ENCODE peak calls at places on chromosomes 13 and 19, in four cellular contexts. One of them, this sample, is unnamed.
A peak's percentile ranks its signal among the peaks of the same experiment; 100 is the strongest.

GRCh38 chr13:76832258-76832988 is 53.8 kb downstream of the KCTD12 start:
- DNase-seq in bronchial epithelial cell: no peak
- DNase-seq in kidney epithelial cell: no peak
- DNase-seq in tibial artery: no peak
- DNase-seq in this sample: no peak

GRCh38 chr19:31570718-31571117 is 221.5 kb upstream of the TSHZ3 start:
- DNase-seq in bronchial epithelial cell: no peak
- DNase-seq in kidney epithelial cell: no peak
- DNase-seq in tibial artery: peak; percentile 40
- DNase-seq in this sample: no peak

GRCh38 chr19:52923782-52924593 is 760 bp upstream of the ZNF888 start:
- DNase-seq in kidney epithelial cell: no peak
- DNase-seq in tibial artery: peak; percentile 81
- DNase-seq in bronchial epithelial cell: peak; percentile 45
- DNase-seq in this sample: peak; percentile 84

GRCh38 chr19:46461537-46461936 is 9.8 kb downstream of the PNMA8A start:
- DNase-seq in bronchial epithelial cell: peak; percentile 98
- DNase-seq in tibial artery: no peak
- DNase-seq in kidney epithelial cell: no peak
- DNase-seq in this sample: no peak

GRCh38 chr13:48783181-48783630 is 129.5 kb downstream of the CYSLTR2 start:
- DNase-seq in tibial artery: peak; percentile 90
- DNase-seq in bronchial epithelial cell: peak; percentile 70
- DNase-seq in kidney epithelial cell: no peak
- DNase-seq in this sample: peak; percentile 96

GRCh38 chr19:51511353-51511752 is 9.8 kb upstream of the SIGLEC12 start:
- DNase-seq in kidney epithelial cell: no peak
- DNase-seq in bronchial epithelial cell: no peak
- DNase-seq in tibial artery: no peak
- DNase-seq in this sample: no peak

GRCh38 chr19:4310247-4311121 is 6.1 kb downstream of the FSD1 start:
- DNase-seq in bronchial epithelial cell: no peak
- DNase-seq in tibial artery: no peak
- DNase-seq in kidney epithelial cell: no peak
- DNase-seq in this sample: no peak

GRCh38 chr13:95564091-95564490 is 11.6 kb downstream of the CLDN10 start:
- DNase-seq in tibial artery: no peak
- DNase-seq in bronchial epithelial cell: no peak
- DNase-seq in kidney epithelial cell: no peak
- DNase-seq in this sample: no peak

GRCh38 chr13:39760521-39760920 is 105.1 kb downstream of the COG6 start:
- DNase-seq in bronchial epithelial cell: no peak
- DNase-seq in tibial artery: no peak
- DNase-seq in kidney epithelial cell: no peak
- DNase-seq in this sample: no peak

GRCh38 chr13:37806666-37807065 is 62.9 kb downstream of the TRPC4 start:
- DNase-seq in tibial artery: no peak
- DNase-seq in bronchial epithelial cell: peak; percentile 10
- DNase-seq in kidney epithelial cell: no peak
- DNase-seq in this sample: no peak

GRCh38 chr19:52942371-52943133 is 19.3 kb upstream of the ZNF888 start:
- DNase-seq in kidney epithelial cell: no peak
- DNase-seq in bronchial epithelial cell: peak; percentile 63
- DNase-seq in tibial artery: peak; percentile 97
- DNase-seq in this sample: peak; percentile 95

GRCh38 chr19:5690955-5691204 is 785 bp downstream of the RPL36 start:
- DNase-seq in kidney epithelial cell: no peak
- DNase-seq in bronchial epithelial cell: peak; percentile 19
- DNase-seq in tibial artery: no peak
- DNase-seq in this sample: no peak

GRCh38 chr13:42055500-42056085 is 7.1 kb downstream of the DGKH start:
- DNase-seq in tibial artery: no peak
- DNase-seq in kidney epithelial cell: no peak
- DNase-seq in bronchial epithelial cell: no peak
- DNase-seq in this sample: no peak

GRCh38 chr19:46494115-46494935 is 1.3 kb downstream of the PNMA8B start:
- DNase-seq in tibial artery: no peak
- DNase-seq in kidney epithelial cell: no peak
- DNase-seq in bronchial epithelial cell: no peak
- DNase-seq in this sample: no peak

GRCh38 chr13:106104281-106104901 is 431.1 kb downstream of the EFNB2 start:
- DNase-seq in kidney epithelial cell: peak; percentile 86
- DNase-seq in bronchial epithelial cell: peak; percentile 90
- DNase-seq in tibial artery: no peak
- DNase-seq in this sample: no peak

GRCh38 chr19:32828139-32828538 is 41.4 kb downstream of the SLC7A9 start:
- DNase-seq in bronchial epithelial cell: no peak
- DNase-seq in tibial artery: no peak
- DNase-seq in kidney epithelial cell: no peak
- DNase-seq in this sample: no peak

GRCh38 chr13:24097064-24097463 is 63.5 kb upstream of the SPATA13 start:
- DNase-seq in bronchial epithelial cell: peak; percentile 30
- DNase-seq in tibial artery: no peak
- DNase-seq in kidney epithelial cell: peak; percentile 19
- DNase-seq in this sample: no peak

GRCh38 chr19:53086949-53087348 is 16.3 kb downstream of the ZNF160 start:
- DNase-seq in bronchial epithelial cell: no peak
- DNase-seq in kidney epithelial cell: no peak
- DNase-seq in tibial artery: no peak
- DNase-seq in this sample: no peak

GRCh38 chr19:51702103-51702753 is 9.1 kb downstream of the SPACA6 start:
- DNase-seq in kidney epithelial cell: no peak
- DNase-seq in tibial artery: peak; percentile 90
- DNase-seq in bronchial epithelial cell: peak; percentile 89
- DNase-seq in this sample: peak; percentile 75

GRCh38 chr13:42284068-42284467 is 12.1 kb downstream of the AKAP11 start:
- DNase-seq in tibial artery: no peak
- DNase-seq in bronchial epithelial cell: no peak
- DNase-seq in kidney epithelial cell: no peak
- DNase-seq in this sample: no peak

GRCh38 chr19:42220751-42221097 is 612 bp downstream of the ZNF526 start:
- DNase-seq in kidney epithelial cell: no peak
- DNase-seq in bronchial epithelial cell: no peak
- DNase-seq in tibial artery: no peak
- DNase-seq in this sample: no peak

GRCh38 chr19:4369109-4369887 is 25.9 kb downstream of the MPND start:
- DNase-seq in tibial artery: peak; percentile 69
- DNase-seq in bronchial epithelial cell: peak; percentile 80
- DNase-seq in kidney epithelial cell: peak; percentile 51
- DNase-seq in this sample: no peak

GRCh38 chr13:111216166-111216960 is 101.3 kb downstream of the ARHGEF7 start:
- DNase-seq in bronchial epithelial cell: peak; percentile 22
- DNase-seq in tibial artery: peak; percentile 78
- DNase-seq in kidney epithelial cell: no peak
- DNase-seq in this sample: no peak

GRCh38 chr19:32404939-32405430 is 585 bp upstream of the DPY19L3 start:
- DNase-seq in tibial artery: peak; percentile 84
- DNase-seq in kidney epithelial cell: no peak
- DNase-seq in bronchial epithelial cell: no peak
- DNase-seq in this sample: no peak

GRCh38 chr19:44777715-44778347 is at the start of gene CBLC:
- DNase-seq in tibial artery: no peak
- DNase-seq in bronchial epithelial cell: peak; percentile 87
- DNase-seq in kidney epithelial cell: no peak
- DNase-seq in this sample: no peak

GRCh38 chr13:60397693-60398437 is 845 bp downstream of the TDRD3 start:
- DNase-seq in kidney epithelial cell: no peak
- DNase-seq in tibial artery: peak; percentile 76
- DNase-seq in bronchial epithelial cell: peak; percentile 33
- DNase-seq in this sample: peak; percentile 56

GRCh38 chr13:49781791-49782190 is 10.7 kb downstream of the KPNA3 start:
- DNase-seq in tibial artery: no peak
- DNase-seq in kidney epithelial cell: no peak
- DNase-seq in bronchial epithelial cell: no peak
- DNase-seq in this sample: no peak

GRCh38 chr13:44040070-44040753 is 160.5 kb downstream of the LACC1 start:
- DNase-seq in tibial artery: no peak
- DNase-seq in bronchial epithelial cell: peak; percentile 52
- DNase-seq in kidney epithelial cell: no peak
- DNase-seq in this sample: no peak

GRCh38 chr19:55391702-55392615 is 6.2 kb downstream of the RPL28 start:
- DNase-seq in bronchial epithelial cell: peak; percentile 69
- DNase-seq in kidney epithelial cell: no peak
- DNase-seq in tibial artery: no peak
- DNase-seq in this sample: no peak

GRCh38 chr19:35805518-35806102 is 7.0 kb downstream of the PRODH2 start:
- DNase-seq in bronchial epithelial cell: no peak
- DNase-seq in tibial artery: no peak
- DNase-seq in kidney epithelial cell: no peak
- DNase-seq in this sample: no peak

GRCh38 chr13:51733656-51734334 is 70.2 kb downstream of the DHRS12 start:
- DNase-seq in tibial artery: no peak
- DNase-seq in kidney epithelial cell: no peak
- DNase-seq in bronchial epithelial cell: peak; percentile 75
- DNase-seq in this sample: no peak

GRCh38 chr13:107650081-107650701 is 565.1 kb downstream of the LIG4 start:
- DNase-seq in bronchial epithelial cell: peak; percentile 10
- DNase-seq in tibial artery: no peak
- DNase-seq in kidney epithelial cell: no peak
- DNase-seq in this sample: no peak

GRCh38 chr13:78428646-78429045 is 174.7 kb downstream of the POU4F1 start:
- DNase-seq in bronchial epithelial cell: no peak
- DNase-seq in tibial artery: no peak
- DNase-seq in kidney epithelial cell: no peak
- DNase-seq in this sample: no peak

GRCh38 chr19:17560205-17560595 is 4.8 kb downstream of the COLGALT1 start:
- DNase-seq in bronchial epithelial cell: peak; percentile 78
- DNase-seq in kidney epithelial cell: no peak
- DNase-seq in tibial artery: no peak
- DNase-seq in this sample: peak; percentile 92

GRCh38 chr13:100130930-100131511 is 42.1 kb downstream of the PCCA start:
- DNase-seq in tibial artery: no peak
- DNase-seq in kidney epithelial cell: no peak
- DNase-seq in bronchial epithelial cell: no peak
- DNase-seq in this sample: no peak

GRCh38 chr13:45474584-45475454 is 10.1 kb downstream of the COG3 start:
- DNase-seq in bronchial epithelial cell: no peak
- DNase-seq in kidney epithelial cell: no peak
- DNase-seq in tibial artery: no peak
- DNase-seq in this sample: no peak

GRCh38 chr13:45472171-45472705 is 7.5 kb downstream of the COG3 start:
- DNase-seq in kidney epithelial cell: no peak
- DNase-seq in bronchial epithelial cell: peak; percentile 19
- DNase-seq in tibial artery: no peak
- DNase-seq in this sample: no peak

GRCh38 chr13:45468676-45469075 is 3.9 kb downstream of the COG3 start:
- DNase-seq in bronchial epithelial cell: peak; percentile 60
- DNase-seq in kidney epithelial cell: no peak
- DNase-seq in tibial artery: no peak
- DNase-seq in this sample: no peak

DNA sequence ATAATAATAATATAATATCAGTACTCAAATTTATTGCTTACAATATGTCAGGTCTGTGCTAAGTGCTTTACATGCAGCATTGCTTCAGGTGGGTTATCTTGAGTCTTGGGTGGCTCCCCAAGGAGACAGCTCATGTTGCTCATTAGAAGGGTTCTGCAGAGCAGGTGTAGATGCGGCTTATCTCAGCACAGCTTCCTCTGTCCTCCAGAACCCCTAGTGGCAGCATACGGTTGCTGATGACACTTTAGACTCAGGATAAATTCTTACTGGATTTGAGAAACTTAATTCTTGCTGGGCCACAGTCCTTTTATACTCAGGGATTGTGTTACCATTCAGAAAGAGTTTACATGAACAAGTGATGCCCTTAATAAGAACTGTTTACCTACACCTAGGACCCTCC is 8.9 kb downstream of the COG3 start:
- DNase-seq in tibial artery: no peak
- DNase-seq in bronchial epithelial cell: no peak
- DNase-seq in kidney epithelial cell: no peak
- DNase-seq in this sample: no peak
- TF ChIP-seq CTCF in tibial artery: no peak
- TF ChIP-seq CTCF in bronchial epithelial cell: no peak
- TF ChIP-seq CTCF in kidney epithelial cell: no peak
- TF ChIP-seq CTCF in this sample: no peak

GRCh38 chr19:49915271-49915670 is 13.7 kb upstream of the ATF5 start:
- DNase-seq in tibial artery: no peak
- DNase-seq in bronchial epithelial cell: no peak
- DNase-seq in kidney epithelial cell: no peak
- DNase-seq in this sample: no peak
- TF ChIP-seq CTCF in tibial artery: no peak
- TF ChIP-seq CTCF in bronchial epithelial cell: no peak
- TF ChIP-seq CTCF in kidney epithelial cell: peak; percentile 4
- TF ChIP-seq CTCF in this sample: peak; percentile 28

DNA sequence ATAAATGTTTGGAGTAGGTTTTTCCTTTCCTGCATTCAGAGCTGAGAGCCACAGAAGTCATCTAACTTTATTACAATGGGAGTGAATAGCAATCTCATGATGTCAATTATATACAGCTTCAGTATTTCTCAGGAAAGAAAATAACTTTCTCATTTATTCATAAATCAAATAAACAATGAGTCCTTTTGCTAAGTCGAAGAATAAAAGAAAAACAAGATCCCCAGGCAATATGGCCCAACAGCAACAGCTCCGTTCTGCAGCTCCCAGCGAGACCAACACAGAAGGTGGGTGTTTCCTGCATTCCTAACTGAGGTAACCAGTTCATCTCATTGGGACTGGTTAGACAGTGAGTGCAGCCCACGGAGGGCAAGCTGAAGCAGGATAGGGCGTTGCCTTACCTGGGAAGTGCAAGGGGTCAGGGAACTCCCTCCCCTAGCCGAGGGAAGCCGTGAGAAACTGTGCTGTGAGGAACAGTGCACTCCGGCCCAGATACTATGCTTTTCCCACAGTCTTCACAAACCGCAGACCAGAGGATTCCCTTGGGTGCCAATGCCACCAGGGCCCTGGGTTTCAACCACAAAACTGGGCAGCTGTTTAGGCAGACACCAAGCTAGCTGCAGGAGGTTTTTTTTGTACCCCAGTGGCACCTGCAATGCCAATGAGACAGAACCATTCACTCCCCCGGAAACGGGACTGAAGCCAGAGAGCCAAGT is 128.2 kb downstream of the SLITRK1 start:
- DNase-seq in kidney epithelial cell: no peak
- DNase-seq in bronchial epithelial cell: peak; percentile 48
- DNase-seq in tibial artery: no peak
- DNase-seq in this sample: no peak
- TF ChIP-seq CTCF in kidney epithelial cell: no peak
- TF ChIP-seq CTCF in bronchial epithelial cell: no peak
- TF ChIP-seq CTCF in tibial artery: no peak
- TF ChIP-seq CTCF in this sample: no peak

GRCh38 chr19:48812094-48812929 is 1.5 kb upstream of the BCAT2 start:
- DNase-seq in bronchial epithelial cell: peak; percentile 28
- DNase-seq in kidney epithelial cell: no peak
- DNase-seq in tibial artery: peak; percentile 97
- DNase-seq in this sample: no peak
- TF ChIP-seq CTCF in bronchial epithelial cell: no peak
- TF ChIP-seq CTCF in kidney epithelial cell: no peak
- TF ChIP-seq CTCF in tibial artery: no peak
- TF ChIP-seq CTCF in this sample: no peak